ENCODE peak calls at places on chromosomes 13 and 19, in five cellular contexts. M is neuronal stem cell, W is trophoblast cell, O is mesenchymal stem cell, N is H1. X is an unnamed sample.
A peak's percentile ranks its signal among the peaks of the same experiment; 100 is the strongest.

GRCh38 chr19:7658219-7658686 is 10.6 kb upstream of the RETN start:
- DNase-seq in M (no peak), W (no peak), O (no peak), N (no peak), X (no peak)

GRCh38 chr13:37457594-37457993 is 141.0 kb downstream of the POSTN start:
- DNase-seq in M (no peak), W (no peak), O (no peak), N (no peak), X (no peak)

GRCh38 chr19:16654151-16654550 is 5.8 kb downstream of the SMIM7 start:
- DNase-seq in M (no peak), W (no peak), O (peak; percentile 28), N (no peak), X (peak; percentile 35)

GRCh38 chr19:33654840-33655508 is 33.2 kb downstream of the CHST8 start:
- DNase-seq in M (no peak), W (no peak), O (no peak), N (no peak), X (peak; percentile 14)

GRCh38 chr13:27133889-27134288 is 37.7 kb downstream of the USP12 start:
- DNase-seq in M (no peak), W (no peak), O (no peak), N (no peak), X (no peak)

GRCh38 chr13:51644649-51645048 is 60.4 kb downstream of the WDFY2 start:
- DNase-seq in M (no peak), W (peak; percentile 47), O (peak; percentile 87), N (no peak), X (no peak)

GRCh38 chr19:32748497-32748896 is 28.9 kb downstream of the TDRD12 start:
- DNase-seq in M (no peak), W (no peak), O (no peak), N (peak; percentile 44), X (no peak)

GRCh38 chr13:22451345-22451744 is 729.4 kb upstream of the SGCG start:
- DNase-seq in M (peak; percentile 86), W (peak; percentile 46), O (peak; percentile 16), N (no peak), X (no peak)

GRCh38 chr19:46299004-46299509 is 2.2 kb downstream of the HIF3A start:
- DNase-seq in M (no peak), W (no peak), O (peak; percentile 92), N (no peak), X (no peak)

GRCh38 chr13:98858206-98858605 is 105.7 kb upstream of the SLC15A1 start:
- DNase-seq in M (no peak), W (no peak), O (no peak), N (no peak), X (no peak)

GRCh38 chr13:50365683-50366391 is 350.6 kb downstream of the KCNRG start:
- DNase-seq in M (no peak), W (peak; percentile 94), O (no peak), N (no peak), X (no peak)

GRCh38 chr19:30208661-30209060 is 163.5 kb upstream of the ZNF536 start:
- DNase-seq in M (no peak), W (no peak), O (no peak), N (peak; percentile 32), X (peak; percentile 14)

GRCh38 chr19:40663712-40664692 is 26.4 kb downstream of the NUMBL start:
- DNase-seq in M (no peak), W (no peak), O (peak; percentile 63), N (no peak), X (no peak)

GRCh38 chr19:48330012-48330681 is 4.8 kb downstream of the EMP3 start:
- DNase-seq in M (peak; percentile 79), W (peak; percentile 88), O (peak; percentile 50), N (peak; percentile 86), X (peak; percentile 92)

GRCh38 chr19:23974941-23975340 is 60.3 kb downstream of the ZNF726 start:
- DNase-seq in M (no peak), W (peak; percentile 88), O (no peak), N (no peak), X (no peak)

GRCh38 chr13:106349080-106349841 is 186.2 kb downstream of the EFNB2 start:
- DNase-seq in M (peak; percentile 38), W (peak; percentile 41), O (peak; percentile 32), N (peak; percentile 57), X (peak; percentile 56)

GRCh38 chr13:26051231-26052135 is at the start of gene SHISA2:
- DNase-seq in M (peak; percentile 82), W (peak; percentile 68), O (peak; percentile 73), N (peak; percentile 79), X (peak; percentile 86)

GRCh38 chr19:3348042-3348441 is 18.3 kb upstream of the NFIC start:
- DNase-seq in M (no peak), W (no peak), O (no peak), N (no peak), X (no peak)

GRCh38 chr13:27251166-27252088 is at the start of gene RPL21:
- DNase-seq in M (peak; percentile 86), W (peak; percentile 97), O (peak; percentile 98), N (peak; percentile 93), X (peak; percentile 92)

GRCh38 chr13:78604782-78605611 is 1.6 kb upstream of the POU4F1 start:
- DNase-seq in M (peak; percentile 31), W (no peak), O (no peak), N (peak; percentile 67), X (peak; percentile 79)

GRCh38 chr13:111557921-111558699 is 237.7 kb downstream of the TEX29 start:
- DNase-seq in M (no peak), W (no peak), O (no peak), N (no peak), X (no peak)

GRCh38 chr13:46728777-46729176 is 68.2 kb downstream of the ESD start:
- DNase-seq in M (no peak), W (peak; percentile 48), O (peak; percentile 12), N (no peak), X (no peak)

GRCh38 chr19:15195987-15196682 is 4.7 kb downstream of the NOTCH3 start:
- DNase-seq in M (no peak), W (peak; percentile 94), O (no peak), N (peak; percentile 98), X (peak; percentile 95)

GRCh38 chr19:55685776-55686175 is 10.8 kb downstream of the EPN1 start:
- DNase-seq in M (no peak), W (no peak), O (no peak), N (no peak), X (no peak)

GRCh38 chr19:32530773-32531172 is 50.2 kb upstream of the PDCD5 start:
- DNase-seq in M (no peak), W (no peak), O (no peak), N (no peak), X (no peak)

GRCh38 chr13:29038700-29039099 is 218.6 kb downstream of the MTUS2 start:
- DNase-seq in M (no peak), W (no peak), O (no peak), N (no peak), X (no peak)

GRCh38 chr13:67515895-67516294 is 285.8 kb upstream of the PCDH9 start:
- DNase-seq in M (no peak), W (no peak), O (peak; percentile 44), N (no peak), X (no peak)

GRCh38 chr13:93963266-93964131 is 516.0 kb downstream of the DCT start:
- DNase-seq in M (no peak), W (peak; percentile 17), O (peak; percentile 52), N (no peak), X (no peak)

GRCh38 chr13:108176685-108177274 is 38.6 kb downstream of the LIG4 start:
- DNase-seq in M (no peak), W (peak; percentile 48), O (peak; percentile 34), N (peak; percentile 81), X (no peak)

GRCh38 chr19:35512831-35513230 is 618 bp downstream of the DMKN start:
- DNase-seq in M (no peak), W (no peak), O (no peak), N (no peak), X (no peak)

GRCh38 chr19:31329819-31330218 is 19.4 kb downstream of the TSHZ3 start:
- DNase-seq in M (no peak), W (no peak), O (no peak), N (no peak), X (no peak)

GRCh38 chr19:31332096-31332495 is 17.1 kb downstream of the TSHZ3 start:
- DNase-seq in M (no peak), W (no peak), O (peak; percentile 78), N (no peak), X (no peak)

GRCh38 chr19:31331536-31331935 is 17.7 kb downstream of the TSHZ3 start:
- DNase-seq in M (no peak), W (no peak), O (no peak), N (no peak), X (no peak)

GRCh38 chr19:31330237-31330636 is 19.0 kb downstream of the TSHZ3 start:
- DNase-seq in M (no peak), W (no peak), O (no peak), N (no peak), X (no peak)

GRCh38 chr19:31330761-31331160 is 18.5 kb downstream of the TSHZ3 start:
- DNase-seq in M (no peak), W (no peak), O (no peak), N (no peak), X (no peak)
- H3K18ac ChIP-seq in M (no peak overlapping the region), W (no peak overlapping the region), O (peak overlapping the region; percentile 86), N (no peak overlapping the region), X (no peak overlapping the region)

DNA sequence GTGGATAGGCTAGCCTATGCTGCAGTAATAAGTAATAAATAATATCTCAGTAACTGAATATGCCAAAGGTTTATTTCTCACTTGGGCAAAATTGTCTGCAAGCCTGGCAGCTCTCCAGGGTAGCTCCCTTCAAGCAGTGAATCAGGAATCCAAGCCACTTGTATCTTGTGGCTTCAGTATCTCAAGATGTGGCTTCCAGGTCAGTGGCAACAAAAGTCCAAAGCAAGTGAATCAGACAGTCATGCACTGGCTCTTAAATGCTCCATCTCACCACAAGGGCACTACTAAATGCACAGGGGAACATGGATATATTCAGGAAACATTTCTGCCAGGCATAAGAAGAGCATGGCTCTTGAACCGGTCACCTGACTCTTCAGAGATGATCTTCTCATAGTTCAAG is 126.3 kb downstream of the KCTD12 start:
- DNase-seq in M (no peak), W (no peak), O (peak; percentile 75), N (no peak), X (no peak)
- H2BK12ac ChIP-seq in M (no peak overlapping the region), W (no peak overlapping the region), O (no peak overlapping the region), N (no peak overlapping the region), X (no peak overlapping the region)

DNA sequence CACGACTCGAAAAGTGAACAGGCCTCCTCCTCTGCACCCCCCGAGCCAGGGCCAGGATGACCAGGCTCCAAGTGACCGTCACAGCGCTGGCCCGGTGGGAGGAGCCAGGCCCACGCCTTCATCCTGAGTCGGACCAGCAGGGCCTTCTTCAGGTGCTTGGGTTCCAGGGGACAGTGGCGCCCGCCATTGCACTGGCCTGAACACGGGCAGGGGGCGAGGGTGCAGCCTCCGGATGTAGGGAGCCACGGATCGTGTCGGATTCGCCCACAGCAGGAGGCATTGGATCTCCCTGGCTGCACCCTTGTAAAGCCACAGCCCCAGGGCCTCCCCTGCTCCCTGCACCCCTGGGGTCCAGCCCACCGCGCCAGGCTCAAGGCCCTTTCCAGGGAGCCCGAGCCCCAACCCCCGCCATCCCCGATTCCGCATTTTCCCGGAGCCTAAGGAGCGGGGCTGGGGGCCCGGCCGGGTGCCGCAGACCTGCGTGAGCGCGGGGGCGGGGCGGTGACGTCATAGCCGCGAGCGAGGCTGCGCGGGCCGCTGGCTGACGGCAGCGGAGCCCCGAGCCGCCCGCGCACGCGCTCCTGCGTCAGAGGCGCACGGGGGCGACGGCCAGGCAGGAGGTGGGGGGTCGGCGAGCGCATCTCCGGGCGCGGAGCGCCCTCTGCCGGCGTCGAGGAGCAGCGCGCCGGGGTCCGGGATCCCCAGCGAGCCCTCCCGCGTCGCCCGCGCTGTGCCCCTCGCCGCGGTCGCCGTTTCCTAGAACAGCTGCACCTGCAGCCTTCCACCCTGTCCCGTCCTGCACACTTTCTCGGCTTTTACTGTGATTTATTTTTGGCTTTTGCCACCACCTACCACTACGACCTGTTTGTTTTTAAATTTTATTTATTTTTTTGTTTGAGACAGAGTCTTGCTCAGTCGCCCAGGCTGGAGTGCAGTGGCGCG is 1.5 kb upstream of the ATP5F1D start:
- DNase-seq in M (peak; percentile 94), W (peak; percentile 89), O (peak; percentile 89), N (peak; percentile 95), X (peak; percentile 91)
- H3K18ac ChIP-seq in M (peak overlapping the region; percentile 98), W (peak overlapping the region; percentile 72), O (peak overlapping the region; percentile 91), N (peak overlapping the region; percentile 48), X (peak overlapping the region; percentile 70)

GRCh38 chr13:41854758-41855157 is 106.2 kb downstream of the VWA8 start:
- DNase-seq in M (no peak), W (no peak), O (no peak), N (no peak), X (no peak)
- H2BK12ac ChIP-seq in M (no peak overlapping the region), W (no peak overlapping the region), O (no peak overlapping the region), N (no peak overlapping the region), X (no peak overlapping the region)

X was measured in H9.